ENCODE peak calls at places on chromosomes 4 and X, in seven cellular contexts. I is pulmonary artery endothelial cell; G is T47D; F is brain microvascular endothelial cell; L is SW480; Z is AG04450; S is activated CD8-positive, alpha-beta memory T cell treated with anti-CD3 and anti-CD28 coated beads for 4 hours. Q is an unnamed sample.

GRCh38 chrX:48617542-48618340 is 20.4 kb downstream of the WDR13 start:
- DNase-seq in I (no peak), G (no peak), F (peak), L (no peak), Z (no peak), S (no peak), Q (no peak)

GRCh38 chrX:136198678-136199243 is 51.4 kb downstream of the FHL1 start:
- DNase-seq in I (no peak), G (no peak), F (no peak), L (no peak), Z (no peak), S (no peak), Q (no peak)

GRCh38 chrX:115898382-115899001 is 272.1 kb upstream of the AGTR2 start:
- DNase-seq in I (no peak), G (peak), F (no peak), L (no peak), Z (no peak), S (peak), Q (peak)

GRCh38 chr4:1412376-1413220 is 6.4 kb upstream of the NKX1-1 start:
- DNase-seq in I (no peak), G (no peak), F (no peak), L (no peak), Z (no peak), S (no peak), Q (no peak)

GRCh38 chr4:151276787-151277557 is at the start of gene PRSS48:
- DNase-seq in I (peak), G (peak), F (peak), L (peak), Z (no peak), S (no peak), Q (peak)

GRCh38 chrX:103818844-103819243 is 13.2 kb downstream of the RAB9B start:
- DNase-seq in I (no peak), G (no peak), F (no peak), L (no peak), Z (no peak), S (no peak), Q (no peak)

GRCh38 chr4:25954293-25954904 is 40.4 kb downstream of the SMIM20 start:
- DNase-seq in I (no peak), G (no peak), F (no peak), L (no peak), Z (no peak), S (no peak), Q (no peak)

GRCh38 chrX:94914235-94914634 is 1240.2 kb downstream of the FAM133A start:
- DNase-seq in I (no peak), G (no peak), F (no peak), L (no peak), Z (no peak), S (no peak), Q (no peak)

GRCh38 chrX:48683411-48683982 is at the start of gene WAS:
- DNase-seq in I (no peak), G (no peak), F (no peak), L (no peak), Z (no peak), S (no peak), Q (no peak)

GRCh38 chrX:149074429-149074828 is 430.7 kb downstream of the IDS start:
- DNase-seq in I (no peak), G (no peak), F (peak), L (no peak), Z (no peak), S (no peak), Q (no peak)

GRCh38 chr4:40621592-40622512 is 7.8 kb downstream of the RBM47 start:
- DNase-seq in I (no peak), G (peak), F (peak), L (peak), Z (peak), S (no peak), Q (no peak)

GRCh38 chrX:123964155-123964554 is 2.6 kb downstream of the STAG2 start:
- DNase-seq in I (no peak), G (no peak), F (no peak), L (no peak), Z (no peak), S (no peak), Q (no peak)

Q was measured in HEK293T.